ENCODE peak calls at places on chromosomes 6 and 20, in nine cellular contexts. U, Y, H, B, Q, V, G, T and P are unnamed samples.

GRCh38 chr20:1809611-1810510 is 85.3 kb upstream of the SIRPA start:
- DNase-seq in U (no peak), Y (no peak), H (peak; percentile 63), B (peak; percentile 51), Q (no peak), V (no peak), G (no peak), T (no peak), P (no peak)

GRCh38 chr6:11921017-11921438 is 91.1 kb upstream of the HIVEP1 start:
- DNase-seq in U (peak; percentile 36), Y (peak; percentile 33), H (peak; percentile 94), B (peak; percentile 97), Q (no peak), V (no peak), G (no peak), T (peak; percentile 86), P (no peak)

GRCh38 chr20:63970714-63971431 is 1.1 kb upstream of the ZNF512B start:
- DNase-seq in U (no peak), Y (no peak), H (no peak), B (no peak), Q (no peak), V (no peak), G (no peak), T (no peak), P (no peak)

GRCh38 chr6:129309154-129309553 is 400.8 kb downstream of the ARHGAP18 start:
- DNase-seq in U (no peak), Y (no peak), H (no peak), B (no peak), Q (no peak), V (no peak), G (no peak), T (no peak), P (no peak)

GRCh38 chr6:10837692-10837996 is 695 bp downstream of the MAK start:
- DNase-seq in U (no peak), Y (no peak), H (no peak), B (peak; percentile 3), Q (no peak), V (no peak), G (peak; percentile 12), T (peak; percentile 6), P (peak; percentile 22)

GRCh38 chr20:38136421-38137245 is 28.4 kb downstream of the TGM2 start:
- DNase-seq in U (no peak), Y (no peak), H (no peak), B (no peak), Q (no peak), V (no peak), G (no peak), T (no peak), P (no peak)

GRCh38 chr6:108453601-108454157 is 107.0 kb upstream of the FOXO3 start:
- DNase-seq in U (no peak), Y (no peak), H (no peak), B (peak; percentile 92), Q (no peak), V (no peak), G (no peak), T (no peak), P (no peak)

GRCh38 chr20:53773792-53774371 is 180.2 kb upstream of the ZNF217 start:
- DNase-seq in U (no peak), Y (no peak), H (peak; percentile 99), B (peak; percentile 91), Q (no peak), V (peak; percentile 81), G (no peak), T (peak; percentile 79), P (no peak)

GRCh38 chr6:16129623-16130243 is 847 bp downstream of the MYLIP start:
- DNase-seq in U (peak; percentile 26), Y (peak; percentile 41), H (no peak), B (no peak), Q (no peak), V (no peak), G (peak; percentile 51), T (peak; percentile 21), P (no peak)

GRCh38 chr6:1233924-1234323 is 78.0 kb upstream of the FOXQ1 start:
- DNase-seq in U (no peak), Y (no peak), H (no peak), B (no peak), Q (no peak), V (no peak), G (no peak), T (no peak), P (no peak)

GRCh38 chr6:31729515-31729978 is 448 bp upstream of the DDAH2 start:
- DNase-seq in U (peak; percentile 94), Y (peak; percentile 96), H (peak; percentile 85), B (peak; percentile 83), Q (peak; percentile 94), V (no peak), G (peak; percentile 85), T (peak; percentile 88), P (peak; percentile 90)

GRCh38 chr6:160030103-160030502 is 61.2 kb downstream of the IGF2R start:
- DNase-seq in U (peak; percentile 90), Y (peak; percentile 91), H (peak; percentile 91), B (peak; percentile 95), Q (peak; percentile 80), V (no peak), G (peak; percentile 86), T (peak; percentile 92), P (peak; percentile 70)
- TF ChIP-seq CTCF in U (no peak), Y (no peak), H (no peak), B (peak; percentile 4), Q (no peak), V (no peak), G (no peak), T (no peak), P (no peak)

DNA sequence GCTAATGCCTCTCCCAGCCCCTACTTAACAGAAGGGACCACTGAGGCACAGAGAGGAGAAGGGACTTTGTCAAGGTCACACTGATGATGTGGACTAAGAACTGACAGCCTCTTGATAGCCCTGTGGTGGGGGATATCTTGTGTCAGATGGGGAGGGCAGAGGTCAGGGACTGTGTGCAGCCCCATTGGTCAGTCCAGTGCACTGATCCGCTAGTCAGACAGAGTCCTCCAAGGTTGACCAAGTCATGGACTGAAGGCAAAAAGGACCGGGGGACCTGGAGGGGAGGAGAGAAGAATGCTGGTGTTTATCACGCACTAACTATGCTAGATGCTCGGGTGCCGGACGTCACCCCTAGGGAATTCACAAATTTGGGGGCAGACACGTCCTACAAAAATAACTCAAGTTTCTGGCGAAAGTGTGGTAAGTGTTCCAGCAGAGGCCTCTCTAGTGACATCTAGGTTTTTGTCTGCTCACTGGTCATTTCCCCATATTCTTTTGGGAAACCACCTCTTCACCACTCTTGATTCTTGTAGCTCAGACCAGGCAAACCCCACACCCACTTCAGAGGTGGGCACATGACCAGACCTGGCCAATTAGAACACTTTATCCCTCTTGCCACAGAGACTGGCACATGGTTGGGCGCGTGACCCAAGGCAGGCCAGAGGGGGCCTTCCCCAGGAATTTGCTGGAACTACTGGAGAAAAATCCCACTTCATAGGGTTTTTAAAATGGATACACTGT is 21.0 kb downstream of the TCF15 start:
- DNase-seq in U (no peak), Y (no peak), H (no peak), B (no peak), Q (no peak), V (no peak), G (no peak), T (no peak), P (no peak)
- TF ChIP-seq CTCF in U (no peak), Y (no peak), H (no peak), B (no peak), Q (no peak), V (no peak), G (no peak), T (no peak), P (no peak)

GRCh38 chr6:113122060-113122459 is 735.1 kb upstream of the MARCKS start:
- DNase-seq in U (no peak), Y (no peak), H (peak; percentile 90), B (peak; percentile 94), Q (no peak), V (peak; percentile 50), G (no peak), T (peak; percentile 85), P (no peak)
- TF ChIP-seq CTCF in U (peak; percentile 29), Y (no peak), H (peak; percentile 72), B (peak; percentile 73), Q (no peak), V (peak; percentile 23), G (no peak), T (peak; percentile 12), P (no peak)

DNA sequence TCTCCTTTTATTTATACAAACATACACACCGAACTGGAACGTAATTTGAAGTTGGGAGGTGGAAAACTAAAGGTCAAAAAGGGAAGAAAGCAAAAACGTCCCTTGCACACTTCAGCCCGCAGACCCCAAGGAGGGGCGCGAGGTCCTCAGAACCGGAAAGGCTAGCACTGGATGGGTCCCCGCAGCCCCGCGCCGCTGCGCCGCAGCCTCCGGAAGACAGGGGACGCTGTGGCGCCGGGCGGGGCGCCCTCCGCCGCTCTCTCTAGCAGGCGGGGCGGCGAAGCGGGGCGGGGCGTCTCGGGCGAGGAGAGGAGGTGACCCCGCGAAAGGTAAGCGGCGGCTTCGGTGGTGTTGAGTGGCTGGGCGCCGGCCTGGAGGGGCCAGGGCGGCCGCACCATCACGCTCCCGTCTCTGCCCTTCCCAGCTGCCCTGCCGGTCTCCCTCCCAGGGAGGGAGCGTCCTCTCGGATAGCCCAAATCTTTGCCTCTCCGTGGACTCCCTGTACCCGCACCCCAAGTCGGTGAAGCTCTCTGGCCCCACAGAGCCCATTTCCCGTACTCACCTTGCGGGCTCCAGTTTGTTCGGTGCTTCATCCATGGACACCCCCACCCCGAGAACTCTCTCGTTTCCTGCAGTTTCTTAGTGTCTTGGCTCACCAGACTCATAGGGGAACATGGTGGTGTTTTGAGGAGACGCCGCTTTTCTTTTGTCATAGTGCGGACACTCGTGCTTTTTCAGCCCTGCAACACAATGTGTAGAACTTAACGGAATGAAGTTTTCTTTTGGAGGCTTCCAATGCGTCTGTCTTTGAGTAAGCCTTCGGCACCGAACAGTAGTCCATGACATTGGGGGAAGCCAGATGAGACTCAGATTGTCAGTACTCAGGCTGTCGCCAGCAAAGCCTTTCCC is at the start of gene SMIM8:
- DNase-seq in U (peak; percentile 84), Y (peak; percentile 78), H (peak; percentile 50), B (peak; percentile 46), Q (peak; percentile 61), V (peak; percentile 36), G (peak; percentile 85), T (peak; percentile 81), P (peak; percentile 96)
- TF ChIP-seq CTCF in U (peak; percentile 100), Y (peak; percentile 89), H (peak; percentile 96), B (peak; percentile 73), Q (peak; percentile 100), V (peak; percentile 100), G (peak; percentile 100), T (peak; percentile 84), P (peak; percentile 94)

GRCh38 chr6:30101939-30102700 is 10.8 kb downstream of the TRIM31 start:
- DNase-seq in U (peak; percentile 93), Y (peak; percentile 79), H (peak; percentile 85), B (peak; percentile 67), Q (peak; percentile 74), V (no peak), G (peak; percentile 94), T (peak; percentile 91), P (peak; percentile 84)
- TF ChIP-seq CTCF in U (peak; percentile 17), Y (no peak), H (peak; percentile 39), B (no peak), Q (no peak), V (peak; percentile 39), G (no peak), T (no peak), P (no peak)

GRCh38 chr6:35624341-35625070 is 64.2 kb downstream of the FKBP5 start:
- DNase-seq in U (no peak), Y (no peak), H (no peak), B (no peak), Q (no peak), V (no peak), G (no peak), T (no peak), P (no peak)
- TF ChIP-seq CTCF in U (peak; percentile 48), Y (no peak), H (peak; percentile 74), B (peak; percentile 51), Q (peak; percentile 15), V (no peak), G (no peak), T (no peak), P (no peak)